ENCODE peak calls at places on chromosome 6, in eight cellular contexts. S is Peyer's patch, R is neural progenitor cell, G is uterus, A is adrenal gland, P is A549, Z is breast epithelium, U is esophagus squamous epithelium. N is an unnamed sample.

GRCh38 chr6:47203266-47203967 is 106.3 kb downstream of the TNFRSF21 start:
- DNase-seq in U (no peak), G (no peak), A (no peak), R (no peak), Z (no peak), P (no peak), S (no peak), N (no peak)

GRCh38 chr6:154848580-154848979 is 115.4 kb downstream of the SCAF8 start:
- DNase-seq in P (no peak), A (no peak), G (no peak), R (no peak), S (no peak), Z (no peak), U (no peak), N (no peak)

GRCh38 chr6:139356924-139357323 is 17.5 kb downstream of the CITED2 start:
- DNase-seq in Z (no peak), A (no peak), G (no peak), U (no peak), S (no peak), R (no peak), P (no peak), N (no peak)

GRCh38 chr6:88166493-88166900 is 350 bp upstream of the CNR1 start:
- DNase-seq in S (peak; percentile 59), G (no peak), A (peak; percentile 24), Z (no peak), U (no peak), P (no peak), R (no peak), N (no peak)

GRCh38 chr6:111482236-111482958 is 621 bp downstream of the REV3L start:
- DNase-seq in A (peak; percentile 67), U (no peak), G (peak; percentile 66), Z (peak; percentile 48), P (no peak), S (peak; percentile 62), R (peak; percentile 59), N (peak; percentile 82)

GRCh38 chr6:149043476-149044130 is 273.9 kb upstream of the TAB2 start:
- DNase-seq in S (no peak), G (no peak), A (no peak), Z (no peak), R (peak; percentile 52), P (peak; percentile 66), U (no peak), N (no peak)

GRCh38 chr6:131923356-131923755 is 27.8 kb downstream of the CCN2 start:
- DNase-seq in A (peak; percentile 40), U (no peak), Z (no peak), R (peak; percentile 85), G (peak; percentile 51), S (no peak), P (peak; percentile 78), N (no peak)

GRCh38 chr6:43096451-43097097 is 20.5 kb downstream of the PTK7 start:
- DNase-seq in P (no peak), G (peak; percentile 55), A (no peak), U (no peak), R (peak; percentile 72), S (no peak), Z (peak; percentile 65), N (no peak)

GRCh38 chr6:41960026-41960425 is 18.4 kb upstream of the CCND3 start:
- DNase-seq in G (no peak), U (no peak), A (no peak), P (no peak), Z (no peak), R (no peak), S (no peak), N (peak; percentile 2)

GRCh38 chr6:43943781-43944250 is 173.8 kb downstream of the VEGFA start:
- DNase-seq in G (peak; percentile 8), R (no peak), Z (no peak), P (no peak), S (no peak), A (no peak), U (no peak), N (no peak)

GRCh38 chr6:42403831-42404230 is 47.9 kb downstream of the TRERF1 start:
- DNase-seq in P (no peak), S (no peak), Z (no peak), R (no peak), A (no peak), G (no peak), U (no peak), N (no peak)

GRCh38 chr6:163945813-163946212 is 531.3 kb downstream of the QKI start:
- DNase-seq in A (no peak), S (no peak), Z (peak; percentile 30), R (no peak), P (no peak), G (no peak), U (no peak), N (no peak)

GRCh38 chr6:46504242-46504641 is 13.0 kb upstream of the RCAN2 start:
- DNase-seq in R (no peak), G (no peak), S (no peak), U (no peak), A (no peak), Z (no peak), P (no peak), N (no peak)

GRCh38 chr6:43669922-43670622 is 17.5 kb downstream of the MRPS18A start:
- DNase-seq in R (no peak), Z (no peak), G (peak; percentile 34), U (no peak), A (no peak), S (no peak), P (no peak), N (no peak)

GRCh38 chr6:49423817-49424216 is 39.2 kb downstream of the MMUT start:
- DNase-seq in Z (no peak), P (peak; percentile 4), R (no peak), U (no peak), S (no peak), G (no peak), A (no peak), N (no peak)

GRCh38 chr6:143721642-143722041 is 43.9 kb downstream of the PHACTR2 start:
- DNase-seq in S (no peak), Z (no peak), G (no peak), P (no peak), A (no peak), R (no peak), U (no peak), N (no peak)

GRCh38 chr6:157891544-157892362 is 68.7 kb downstream of the SNX9 start:
- DNase-seq in Z (no peak), U (no peak), R (no peak), P (no peak), G (no peak), A (no peak), S (no peak), N (no peak)

GRCh38 chr6:324116-324728 is 31.9 kb downstream of the DUSP22 start:
- DNase-seq in Z (no peak), A (no peak), S (no peak), G (no peak), U (no peak), P (no peak), R (no peak), N (peak; percentile 72)

GRCh38 chr6:169559001-169559441 is 142.8 kb downstream of the WDR27 start:
- DNase-seq in P (no peak), G (no peak), Z (no peak), A (no peak), R (no peak), S (no peak), U (no peak), N (no peak)

GRCh38 chr6:74598473-74599393 is 607.1 kb downstream of the COL12A1 start:
- DNase-seq in U (no peak), G (no peak), Z (no peak), R (no peak), S (no peak), P (peak; percentile 74), A (no peak), N (no peak)

GRCh38 chr6:35485402-35485877 is 11.4 kb downstream of the TEAD3 start:
- DNase-seq in P (no peak), R (peak; percentile 75), G (peak; percentile 74), U (no peak), A (no peak), S (no peak), Z (peak; percentile 65), N (no peak)

GRCh38 chr6:158784505-158784904 is 34.7 kb downstream of the EZR start:
- DNase-seq in G (no peak), A (no peak), R (no peak), U (no peak), S (peak; percentile 13), Z (peak; percentile 48), P (no peak), N (no peak)

GRCh38 chr6:53326372-53327016 is 22.3 kb downstream of the ELOVL5 start:
- DNase-seq in S (no peak), G (peak; percentile 30), A (peak; percentile 88), P (peak; percentile 76), R (no peak), Z (peak; percentile 74), U (no peak), N (no peak)

GRCh38 chr6:105212587-105212986 is 32.8 kb upstream of the POPDC3 start:
- DNase-seq in U (no peak), Z (no peak), S (no peak), R (no peak), P (no peak), G (no peak), A (no peak), N (no peak)

GRCh38 chr6:105211831-105212230 is 32.0 kb upstream of the POPDC3 start:
- DNase-seq in R (no peak), G (no peak), U (no peak), Z (no peak), S (no peak), P (no peak), A (no peak), N (no peak)

GRCh38 chr6:105213272-105213671 is 33.5 kb upstream of the POPDC3 start:
- DNase-seq in U (no peak), S (no peak), P (no peak), G (no peak), Z (no peak), A (no peak), R (no peak), N (no peak)

GRCh38 chr6:105209950-105210706 is 30.3 kb upstream of the POPDC3 start:
- DNase-seq in S (no peak), P (peak; percentile 32), R (no peak), U (no peak), G (no peak), A (no peak), Z (no peak), N (no peak)

GRCh38 chr6:105210932-105211531 is 31.2 kb upstream of the POPDC3 start:
- DNase-seq in P (no peak), Z (no peak), S (no peak), U (no peak), A (no peak), G (no peak), R (no peak), N (no peak)
- H3K27ac ChIP-seq in P (no peak overlapping the region), Z (no peak overlapping the region), S (no peak overlapping the region), U (no peak overlapping the region), A (no peak overlapping the region), G (no peak overlapping the region), R (no peak overlapping the region), N (no peak overlapping the region)

GRCh38 chr6:105452376-105452775 is 49.5 kb upstream of the PREP start:
- DNase-seq in R (no peak), Z (no peak), U (no peak), P (no peak), A (no peak), S (no peak), G (no peak), N (no peak)
- TF ChIP-seq CTCF in R (peak; percentile 23), Z (no peak), U (no peak), P (no peak), A (no peak), S (no peak), G (no peak), N (no peak)

GRCh38 chr6:133503330-133503729 is 262.2 kb downstream of the EYA4 start:
- DNase-seq in A (no peak), S (no peak), Z (no peak), G (no peak), U (no peak), R (no peak), P (no peak), N (no peak)
- H3K4me3 ChIP-seq in A (no peak overlapping the region), S (no peak overlapping the region), Z (no peak overlapping the region), G (no peak overlapping the region), U (no peak overlapping the region), R (no peak overlapping the region), P (no peak overlapping the region), N (no peak overlapping the region)

GRCh38 chr6:13427346-13427745 is 60.1 kb downstream of the GFOD1 start:
- DNase-seq in P (no peak), A (no peak), S (no peak), U (no peak), R (no peak), Z (no peak), G (no peak), N (peak; percentile 26)
- H3K27ac ChIP-seq in P (no peak overlapping the region), A (no peak overlapping the region), S (peak overlapping the region; percentile 69), U (peak overlapping the region; percentile 73), R (no peak overlapping the region), Z (no peak overlapping the region), G (no peak overlapping the region), N (no peak overlapping the region)